ENCODE peak calls at places on chromosomes 12 and 14, in nine cellular contexts. G is A172; Y is IMR-90; W is NCI-H1092; J is GM12865; Q is stimulated activated CD4-positive, alpha-beta T cell treated with anti-CD3 and anti-CD28 coated beads, Interleukin-4, amount 100 ng/mL, for 1 hour; X is stimulated activated CD8-positive, alpha-beta memory T cell treated with anti-CD3 and anti-CD28 coated beads, Interleukin-15, amount 100 ng/mL, for 4 hours; O is cardiac muscle cell; V is CD4-positive, alpha-beta memory T cell. U is an unnamed sample.

GRCh38 chr14:100363053-100363452 is 39.9 kb downstream of the SLC25A47 start:
- DNase-seq in G (no peak), X (no peak), W (no peak), V (no peak), Y (no peak), O (no peak), Q (no peak), J (no peak), U (no peak)

GRCh38 chr12:10101042-10101579 is 2.3 kb upstream of the CLEC1A start:
- DNase-seq in W (no peak), Y (peak), V (no peak), G (peak), X (no peak), J (no peak), Q (no peak), O (no peak), U (no peak)

GRCh38 chr12:52275686-52276085 is 1.2 kb downstream of the KRT86 start:
- DNase-seq in G (no peak), W (no peak), V (no peak), J (no peak), X (no peak), Y (no peak), O (no peak), Q (no peak), U (no peak)

GRCh38 chr12:67710582-67710981 is 62.0 kb downstream of the DYRK2 start:
- DNase-seq in X (no peak), O (no peak), J (peak), W (no peak), G (peak), Y (peak), Q (no peak), V (no peak), U (no peak)

GRCh38 chr14:73567951-73568885 is 795 bp upstream of the ACOT2 start:
- DNase-seq in O (peak), Y (peak), G (no peak), V (peak), J (no peak), X (no peak), Q (no peak), W (no peak), U (no peak)

GRCh38 chr12:59570134-59570533 is 25.7 kb upstream of the SLC16A7 start:
- DNase-seq in Q (no peak), W (no peak), V (no peak), X (no peak), O (no peak), J (no peak), Y (peak), G (peak), U (no peak)

GRCh38 chr12:106049105-106049504 is 89.6 kb downstream of the NUAK1 start:
- DNase-seq in V (no peak), W (no peak), Y (no peak), J (no peak), X (no peak), Q (no peak), O (no peak), G (no peak), U (no peak)

GRCh38 chr14:23600806-23601205 is 22.2 kb upstream of the JPH4 start:
- DNase-seq in O (no peak), J (no peak), W (no peak), V (no peak), Y (no peak), Q (no peak), G (no peak), X (no peak), U (no peak)

GRCh38 chr12:12272869-12273268 is 6.0 kb upstream of the LRP6 start:
- DNase-seq in W (no peak), G (no peak), O (no peak), Y (no peak), V (no peak), X (no peak), Q (no peak), J (no peak), U (no peak)